ENCODE peak calls at places on chromosomes 4 and X, in five cellular contexts. One of them, this sample, is unnamed.

GRCh38 chr4:143411527-143412480 is 75.1 kb downstream of the GAB1 start:
- DNase-seq in SW480: no peak
- DNase-seq in SW 1271: no peak
- DNase-seq in T-helper 17 cell: no peak
- DNase-seq in stimulated activated CD8-positive, alpha-beta memory T cell treated with anti-CD3 and anti-CD28 coated beads, Interleukin-12 subunit alpha, Interleukin-12 subunit beta, amount 100 ng/mL, for 4 hours: no peak
- DNase-seq in this sample: no peak

GRCh38 chrX:112641449-112641848 is 38.3 kb downstream of the LHFPL1 start:
- DNase-seq in SW480: no peak
- DNase-seq in T-helper 17 cell: no peak
- DNase-seq in SW 1271: no peak
- DNase-seq in stimulated activated CD8-positive, alpha-beta memory T cell treated with anti-CD3 and anti-CD28 coated beads, Interleukin-12 subunit alpha, Interleukin-12 subunit beta, amount 100 ng/mL, for 4 hours: no peak
- DNase-seq in this sample: no peak

GRCh38 chr4:41525129-41525528 is 12.8 kb upstream of the LIMCH1 start:
- DNase-seq in T-helper 17 cell: no peak
- DNase-seq in SW 1271: peak
- DNase-seq in SW480: peak
- DNase-seq in stimulated activated CD8-positive, alpha-beta memory T cell treated with anti-CD3 and anti-CD28 coated beads, Interleukin-12 subunit alpha, Interleukin-12 subunit beta, amount 100 ng/mL, for 4 hours: no peak
- DNase-seq in this sample: no peak

GRCh38 chr4:185209031-185209851 is at the start of gene SNX25:
- DNase-seq in T-helper 17 cell: peak
- DNase-seq in SW 1271: peak
- DNase-seq in SW480: peak
- DNase-seq in stimulated activated CD8-positive, alpha-beta memory T cell treated with anti-CD3 and anti-CD28 coated beads, Interleukin-12 subunit alpha, Interleukin-12 subunit beta, amount 100 ng/mL, for 4 hours: peak
- DNase-seq in this sample: peak

GRCh38 chr4:137961051-137961438 is 281.1 kb downstream of the SLC7A11 start:
- DNase-seq in SW480: no peak
- DNase-seq in SW 1271: no peak
- DNase-seq in stimulated activated CD8-positive, alpha-beta memory T cell treated with anti-CD3 and anti-CD28 coated beads, Interleukin-12 subunit alpha, Interleukin-12 subunit beta, amount 100 ng/mL, for 4 hours: no peak
- DNase-seq in T-helper 17 cell: no peak
- DNase-seq in this sample: no peak

GRCh38 chr4:102533916-102534315 is 32.8 kb downstream of the NFKB1 start:
- DNase-seq in stimulated activated CD8-positive, alpha-beta memory T cell treated with anti-CD3 and anti-CD28 coated beads, Interleukin-12 subunit alpha, Interleukin-12 subunit beta, amount 100 ng/mL, for 4 hours: no peak
- DNase-seq in SW 1271: no peak
- DNase-seq in SW480: no peak
- DNase-seq in T-helper 17 cell: no peak
- DNase-seq in this sample: no peak

GRCh38 chrX:39866229-39866628 is 231.5 kb downstream of the BCOR start:
- DNase-seq in SW480: no peak
- DNase-seq in T-helper 17 cell: no peak
- DNase-seq in SW 1271: no peak
- DNase-seq in stimulated activated CD8-positive, alpha-beta memory T cell treated with anti-CD3 and anti-CD28 coated beads, Interleukin-12 subunit alpha, Interleukin-12 subunit beta, amount 100 ng/mL, for 4 hours: no peak
- DNase-seq in this sample: no peak

GRCh38 chrX:151505796-151506195 is 57.7 kb upstream of the PASD1 start:
- DNase-seq in SW 1271: no peak
- DNase-seq in T-helper 17 cell: no peak
- DNase-seq in stimulated activated CD8-positive, alpha-beta memory T cell treated with anti-CD3 and anti-CD28 coated beads, Interleukin-12 subunit alpha, Interleukin-12 subunit beta, amount 100 ng/mL, for 4 hours: no peak
- DNase-seq in SW480: peak
- DNase-seq in this sample: no peak

GRCh38 chr4:80229128-80229527 is 31.8 kb downstream of the PRDM8 start:
- DNase-seq in T-helper 17 cell: no peak
- DNase-seq in stimulated activated CD8-positive, alpha-beta memory T cell treated with anti-CD3 and anti-CD28 coated beads, Interleukin-12 subunit alpha, Interleukin-12 subunit beta, amount 100 ng/mL, for 4 hours: no peak
- DNase-seq in SW480: no peak
- DNase-seq in SW 1271: no peak
- DNase-seq in this sample: no peak

GRCh38 chrX:26649534-26649933 is 433.6 kb downstream of the MAGEB5 start:
- DNase-seq in stimulated activated CD8-positive, alpha-beta memory T cell treated with anti-CD3 and anti-CD28 coated beads, Interleukin-12 subunit alpha, Interleukin-12 subunit beta, amount 100 ng/mL, for 4 hours: no peak
- DNase-seq in SW480: no peak
- DNase-seq in SW 1271: no peak
- DNase-seq in T-helper 17 cell: no peak
- DNase-seq in this sample: no peak

GRCh38 chr4:151407466-151408379 is 1.3 kb upstream of the FHIP1A start:
- DNase-seq in SW 1271: no peak
- DNase-seq in T-helper 17 cell: peak
- DNase-seq in SW480: peak
- DNase-seq in stimulated activated CD8-positive, alpha-beta memory T cell treated with anti-CD3 and anti-CD28 coated beads, Interleukin-12 subunit alpha, Interleukin-12 subunit beta, amount 100 ng/mL, for 4 hours: no peak
- DNase-seq in this sample: no peak

GRCh38 chr4:175271010-175271630 is 353.0 kb downstream of the ADAM29 start:
- DNase-seq in SW480: no peak
- DNase-seq in T-helper 17 cell: no peak
- DNase-seq in SW 1271: no peak
- DNase-seq in stimulated activated CD8-positive, alpha-beta memory T cell treated with anti-CD3 and anti-CD28 coated beads, Interleukin-12 subunit alpha, Interleukin-12 subunit beta, amount 100 ng/mL, for 4 hours: no peak
- DNase-seq in this sample: no peak

GRCh38 chrX:108811891-108812290 is 75.5 kb upstream of the IRS4 start:
- DNase-seq in SW 1271: no peak
- DNase-seq in T-helper 17 cell: no peak
- DNase-seq in stimulated activated CD8-positive, alpha-beta memory T cell treated with anti-CD3 and anti-CD28 coated beads, Interleukin-12 subunit alpha, Interleukin-12 subunit beta, amount 100 ng/mL, for 4 hours: no peak
- DNase-seq in SW480: no peak
- DNase-seq in this sample: no peak

GRCh38 chr4:168502886-168503285 is 6.0 kb downstream of the PALLD start:
- DNase-seq in T-helper 17 cell: no peak
- DNase-seq in SW 1271: no peak
- DNase-seq in SW480: no peak
- DNase-seq in stimulated activated CD8-positive, alpha-beta memory T cell treated with anti-CD3 and anti-CD28 coated beads, Interleukin-12 subunit alpha, Interleukin-12 subunit beta, amount 100 ng/mL, for 4 hours: no peak
- DNase-seq in this sample: no peak

GRCh38 chrX:153871946-153872878 is 13.8 kb downstream of the L1CAM start:
- DNase-seq in SW480: no peak
- DNase-seq in SW 1271: no peak
- DNase-seq in T-helper 17 cell: no peak
- DNase-seq in stimulated activated CD8-positive, alpha-beta memory T cell treated with anti-CD3 and anti-CD28 coated beads, Interleukin-12 subunit alpha, Interleukin-12 subunit beta, amount 100 ng/mL, for 4 hours: no peak
- DNase-seq in this sample: no peak

GRCh38 chr4:146110847-146111485 is 64.6 kb upstream of the LSM6 start:
- DNase-seq in SW480: peak
- DNase-seq in T-helper 17 cell: no peak
- DNase-seq in SW 1271: no peak
- DNase-seq in stimulated activated CD8-positive, alpha-beta memory T cell treated with anti-CD3 and anti-CD28 coated beads, Interleukin-12 subunit alpha, Interleukin-12 subunit beta, amount 100 ng/mL, for 4 hours: no peak
- DNase-seq in this sample: no peak

GRCh38 chrX:154135458-154136229 is 8.4 kb upstream of the OPN1LW start:
- DNase-seq in SW480: peak
- DNase-seq in stimulated activated CD8-positive, alpha-beta memory T cell treated with anti-CD3 and anti-CD28 coated beads, Interleukin-12 subunit alpha, Interleukin-12 subunit beta, amount 100 ng/mL, for 4 hours: no peak
- DNase-seq in T-helper 17 cell: no peak
- DNase-seq in SW 1271: no peak
- DNase-seq in this sample: peak

GRCh38 chr4:184306949-184307348 is 89.3 kb upstream of the ENPP6 start:
- DNase-seq in stimulated activated CD8-positive, alpha-beta memory T cell treated with anti-CD3 and anti-CD28 coated beads, Interleukin-12 subunit alpha, Interleukin-12 subunit beta, amount 100 ng/mL, for 4 hours: no peak
- DNase-seq in SW 1271: no peak
- DNase-seq in SW480: no peak
- DNase-seq in T-helper 17 cell: no peak
- DNase-seq in this sample: no peak

GRCh38 chrX:134236690-134237362 is at the start of gene CCDC160:
- DNase-seq in T-helper 17 cell: no peak
- DNase-seq in SW480: peak
- DNase-seq in SW 1271: no peak
- DNase-seq in stimulated activated CD8-positive, alpha-beta memory T cell treated with anti-CD3 and anti-CD28 coated beads, Interleukin-12 subunit alpha, Interleukin-12 subunit beta, amount 100 ng/mL, for 4 hours: no peak
- DNase-seq in this sample: no peak

GRCh38 chrX:4656419-4656818 is 943.0 kb upstream of the PRKX start:
- DNase-seq in T-helper 17 cell: no peak
- DNase-seq in SW480: no peak
- DNase-seq in SW 1271: no peak
- DNase-seq in stimulated activated CD8-positive, alpha-beta memory T cell treated with anti-CD3 and anti-CD28 coated beads, Interleukin-12 subunit alpha, Interleukin-12 subunit beta, amount 100 ng/mL, for 4 hours: no peak
- DNase-seq in this sample: no peak

GRCh38 chrX:123223859-123224258 is 39.8 kb downstream of the GRIA3 start:
- DNase-seq in SW480: no peak
- DNase-seq in SW 1271: no peak
- DNase-seq in stimulated activated CD8-positive, alpha-beta memory T cell treated with anti-CD3 and anti-CD28 coated beads, Interleukin-12 subunit alpha, Interleukin-12 subunit beta, amount 100 ng/mL, for 4 hours: no peak
- DNase-seq in T-helper 17 cell: no peak
- DNase-seq in this sample: no peak

GRCh38 chrX:154016366-154017076 is 3.2 kb downstream of the IRAK1 start:
- DNase-seq in SW 1271: no peak
- DNase-seq in stimulated activated CD8-positive, alpha-beta memory T cell treated with anti-CD3 and anti-CD28 coated beads, Interleukin-12 subunit alpha, Interleukin-12 subunit beta, amount 100 ng/mL, for 4 hours: no peak
- DNase-seq in SW480: no peak
- DNase-seq in T-helper 17 cell: no peak
- DNase-seq in this sample: no peak

GRCh38 chr4:53455766-53456165 is 78.3 kb downstream of the FIP1L1 start:
- DNase-seq in SW 1271: no peak
- DNase-seq in T-helper 17 cell: no peak
- DNase-seq in stimulated activated CD8-positive, alpha-beta memory T cell treated with anti-CD3 and anti-CD28 coated beads, Interleukin-12 subunit alpha, Interleukin-12 subunit beta, amount 100 ng/mL, for 4 hours: no peak
- DNase-seq in SW480: no peak
- DNase-seq in this sample: no peak

GRCh38 chrX:38890963-38891362 is 89.7 kb downstream of the MID1IP1 start:
- DNase-seq in T-helper 17 cell: no peak
- DNase-seq in stimulated activated CD8-positive, alpha-beta memory T cell treated with anti-CD3 and anti-CD28 coated beads, Interleukin-12 subunit alpha, Interleukin-12 subunit beta, amount 100 ng/mL, for 4 hours: no peak
- DNase-seq in SW480: no peak
- DNase-seq in SW 1271: no peak
- DNase-seq in this sample: no peak

GRCh38 chrX:21369613-21370012 is 4.6 kb upstream of the CNKSR2 start:
- DNase-seq in stimulated activated CD8-positive, alpha-beta memory T cell treated with anti-CD3 and anti-CD28 coated beads, Interleukin-12 subunit alpha, Interleukin-12 subunit beta, amount 100 ng/mL, for 4 hours: no peak
- DNase-seq in SW480: no peak
- DNase-seq in T-helper 17 cell: no peak
- DNase-seq in SW 1271: no peak
- DNase-seq in this sample: no peak

GRCh38 chrX:14497184-14497666 is 32.1 kb upstream of the GLRA2 start:
- DNase-seq in T-helper 17 cell: no peak
- DNase-seq in stimulated activated CD8-positive, alpha-beta memory T cell treated with anti-CD3 and anti-CD28 coated beads, Interleukin-12 subunit alpha, Interleukin-12 subunit beta, amount 100 ng/mL, for 4 hours: no peak
- DNase-seq in SW 1271: no peak
- DNase-seq in SW480: peak
- DNase-seq in this sample: peak

GRCh38 chrX:108270280-108270679 is 167.9 kb downstream of the COL4A6 start:
- DNase-seq in SW480: no peak
- DNase-seq in stimulated activated CD8-positive, alpha-beta memory T cell treated with anti-CD3 and anti-CD28 coated beads, Interleukin-12 subunit alpha, Interleukin-12 subunit beta, amount 100 ng/mL, for 4 hours: no peak
- DNase-seq in SW 1271: no peak
- DNase-seq in T-helper 17 cell: no peak
- DNase-seq in this sample: no peak

GRCh38 chrX:115047181-115047580 is 29.8 kb upstream of the IL13RA2 start:
- DNase-seq in stimulated activated CD8-positive, alpha-beta memory T cell treated with anti-CD3 and anti-CD28 coated beads, Interleukin-12 subunit alpha, Interleukin-12 subunit beta, amount 100 ng/mL, for 4 hours: no peak
- DNase-seq in SW480: no peak
- DNase-seq in T-helper 17 cell: no peak
- DNase-seq in SW 1271: no peak
- DNase-seq in this sample: no peak

GRCh38 chr4:83276299-83277040 is 8.1 kb downstream of the COQ2 start:
- DNase-seq in stimulated activated CD8-positive, alpha-beta memory T cell treated with anti-CD3 and anti-CD28 coated beads, Interleukin-12 subunit alpha, Interleukin-12 subunit beta, amount 100 ng/mL, for 4 hours: no peak
- DNase-seq in T-helper 17 cell: no peak
- DNase-seq in SW 1271: no peak
- DNase-seq in SW480: no peak
- DNase-seq in this sample: no peak

GRCh38 chr4:48490680-48491513 is 845 bp downstream of the ZAR1 start:
- DNase-seq in SW480: no peak
- DNase-seq in SW 1271: no peak
- DNase-seq in stimulated activated CD8-positive, alpha-beta memory T cell treated with anti-CD3 and anti-CD28 coated beads, Interleukin-12 subunit alpha, Interleukin-12 subunit beta, amount 100 ng/mL, for 4 hours: no peak
- DNase-seq in T-helper 17 cell: no peak
- DNase-seq in this sample: no peak

GRCh38 chrX:153909980-153910360 is 5.5 kb downstream of the AVPR2 start:
- DNase-seq in SW 1271: no peak
- DNase-seq in T-helper 17 cell: no peak
- DNase-seq in SW480: no peak
- DNase-seq in stimulated activated CD8-positive, alpha-beta memory T cell treated with anti-CD3 and anti-CD28 coated beads, Interleukin-12 subunit alpha, Interleukin-12 subunit beta, amount 100 ng/mL, for 4 hours: no peak
- DNase-seq in this sample: no peak

GRCh38 chr4:101236097-101236496 is 111.2 kb downstream of the PPP3CA start:
- DNase-seq in SW480: no peak
- DNase-seq in T-helper 17 cell: no peak
- DNase-seq in SW 1271: no peak
- DNase-seq in stimulated activated CD8-positive, alpha-beta memory T cell treated with anti-CD3 and anti-CD28 coated beads, Interleukin-12 subunit alpha, Interleukin-12 subunit beta, amount 100 ng/mL, for 4 hours: no peak
- DNase-seq in this sample: no peak

GRCh38 chr4:157076578-157076947 is 613 bp downstream of the GLRB start:
- DNase-seq in T-helper 17 cell: no peak
- DNase-seq in SW 1271: no peak
- DNase-seq in SW480: no peak
- DNase-seq in stimulated activated CD8-positive, alpha-beta memory T cell treated with anti-CD3 and anti-CD28 coated beads, Interleukin-12 subunit alpha, Interleukin-12 subunit beta, amount 100 ng/mL, for 4 hours: no peak
- DNase-seq in this sample: no peak

GRCh38 chr4:52377563-52377962 is 281.5 kb downstream of the USP46 start:
- DNase-seq in stimulated activated CD8-positive, alpha-beta memory T cell treated with anti-CD3 and anti-CD28 coated beads, Interleukin-12 subunit alpha, Interleukin-12 subunit beta, amount 100 ng/mL, for 4 hours: no peak
- DNase-seq in SW480: no peak
- DNase-seq in SW 1271: no peak
- DNase-seq in T-helper 17 cell: no peak
- DNase-seq in this sample: no peak

This sample was measured in stimulated activated naive CD4-positive, alpha-beta T cell treated with Interleukin-2 at 50 U/mL for 16 hours.